ENCODE peak calls at places on chromosomes 11 and 22, in four cellular contexts. L is K562, U is HepG2, F is A549. Y is an unnamed sample.

GRCh38 chr11:104573431-104573830 is 324.8 kb downstream of the CASP12 start:
- DNase-seq in L (no peak), U (no peak), F (no peak), Y (no peak)

GRCh38 chr11:114179234-114179941 is 116.8 kb upstream of the NNMT start:
- DNase-seq in L (peak; percentile 34), U (no peak), F (no peak), Y (no peak)

GRCh38 chr11:128279861-128280260 is 307.5 kb downstream of the ETS1 start:
- DNase-seq in L (no peak), U (no peak), F (no peak), Y (no peak)

GRCh38 chr11:95671768-95672167 is 117.8 kb downstream of the FAM76B start:
- DNase-seq in L (no peak), U (no peak), F (no peak), Y (no peak)

GRCh38 chr11:80632156-80632555 is 1191.3 kb upstream of the TENM4 start:
- DNase-seq in L (no peak), U (no peak), F (no peak), Y (no peak)

GRCh38 chr11:124115782-124116616 is 749 bp downstream of the VWA5A start:
- DNase-seq in L (no peak), U (no peak), F (no peak), Y (peak; percentile 39)

GRCh38 chr11:105960252-105961245 is 61.5 kb downstream of the MSANTD4 start:
- DNase-seq in L (peak; percentile 51), U (peak; percentile 2), F (no peak), Y (peak; percentile 86)

GRCh38 chr11:28757725-28758515 is 649.7 kb downstream of the METTL15 start:
- DNase-seq in L (no peak), U (no peak), F (peak; percentile 36), Y (no peak)

GRCh38 chr11:74948546-74948897 is 369 bp downstream of the XRRA1 start:
- DNase-seq in L (no peak), U (peak; percentile 22), F (no peak), Y (no peak)

GRCh38 chr11:28729339-28729738 is 621.2 kb downstream of the METTL15 start:
- DNase-seq in L (no peak), U (no peak), F (no peak), Y (no peak)

GRCh38 chr22:19998232-19998951 is 18.2 kb downstream of the ARVCF start:
- DNase-seq in L (no peak), U (no peak), F (no peak), Y (no peak)

GRCh38 chr11:29129850-29130249 is 887.0 kb downstream of the KCNA4 start:
- DNase-seq in L (no peak), U (no peak), F (no peak), Y (no peak)

GRCh38 chr11:62953811-62954210 is 31.0 kb downstream of the SLC22A6 start:
- DNase-seq in L (no peak), U (no peak), F (no peak), Y (no peak)

GRCh38 chr11:13168281-13168680 is 109.3 kb upstream of the BMAL1 start:
- DNase-seq in L (no peak), U (no peak), F (no peak), Y (no peak)

GRCh38 chr22:42879371-42880021 is 22.4 kb upstream of the ARFGAP3 start:
- DNase-seq in L (no peak), U (no peak), F (no peak), Y (no peak)

GRCh38 chr22:42877597-42878340 is 20.7 kb upstream of the ARFGAP3 start:
- DNase-seq in L (no peak), U (no peak), F (no peak), Y (no peak)

GRCh38 chr22:42878561-42879305 is 21.7 kb upstream of the ARFGAP3 start:
- DNase-seq in L (no peak), U (no peak), F (no peak), Y (no peak)

GRCh38 chr22:42876041-42876440 is 19.0 kb upstream of the ARFGAP3 start:
- DNase-seq in L (no peak), U (no peak), F (no peak), Y (no peak)

GRCh38 chr22:42877158-42877557 is 20.1 kb upstream of the ARFGAP3 start:
- DNase-seq in L (no peak), U (no peak), F (no peak), Y (no peak)
- TF ChIP-seq ESRRA in L (no peak), U (no peak), F (no peak), Y (no peak)

GRCh38 chr11:24064309-24064903 is 432.4 kb upstream of the LUZP2 start:
- DNase-seq in L (no peak), U (no peak), F (no peak), Y (no peak)

DNA sequence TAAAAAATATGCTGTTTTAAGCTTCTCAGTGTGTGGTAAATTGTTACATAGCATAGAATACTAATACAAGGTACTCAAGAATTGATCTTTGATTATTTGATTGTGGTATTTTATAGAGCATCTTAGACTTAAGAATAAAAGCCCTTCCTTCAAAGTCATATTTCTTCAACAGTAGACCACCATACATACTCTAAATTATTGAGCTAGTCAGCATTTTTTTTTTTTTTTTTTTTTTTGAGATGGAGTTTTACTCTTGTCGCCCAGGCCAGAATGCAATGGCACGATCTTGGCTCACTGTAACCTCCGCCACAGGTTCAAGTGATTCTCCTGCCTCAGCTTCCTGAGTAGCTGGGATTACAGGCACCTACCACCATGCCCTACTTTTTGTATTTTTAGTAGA is 436.7 kb upstream of the LUZP2 start:
- DNase-seq in L (no peak), U (no peak), F (no peak), Y (no peak)
- TF ChIP-seq HMGXB4 in L (no peak), U (no peak), F (no peak), Y (no peak)

DNA sequence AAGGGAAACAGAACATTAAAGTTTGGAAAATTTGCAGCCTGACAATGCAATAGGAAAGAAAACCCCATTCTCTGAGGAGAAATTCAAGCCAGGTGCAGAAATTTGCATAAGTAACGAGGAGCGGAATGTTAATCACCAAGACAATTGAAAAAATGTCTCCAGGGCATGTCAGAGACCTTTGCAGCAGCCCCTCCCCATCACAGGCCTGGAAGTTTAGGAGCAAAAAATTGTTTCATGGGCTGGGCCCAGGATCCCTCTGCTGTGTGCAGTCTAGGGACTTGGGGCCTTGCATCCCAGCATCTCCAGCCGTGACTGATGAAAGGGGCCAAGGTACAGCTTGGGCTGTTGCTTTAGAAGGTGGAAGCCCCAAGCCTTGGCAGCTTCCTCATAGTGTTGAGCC is 780.2 kb downstream of the LRRC4C start:
- DNase-seq in L (no peak), U (no peak), F (no peak), Y (peak; percentile 35)
- TF ChIP-seq ESRRA in L (no peak), U (no peak), F (no peak), Y (no peak)

DNA sequence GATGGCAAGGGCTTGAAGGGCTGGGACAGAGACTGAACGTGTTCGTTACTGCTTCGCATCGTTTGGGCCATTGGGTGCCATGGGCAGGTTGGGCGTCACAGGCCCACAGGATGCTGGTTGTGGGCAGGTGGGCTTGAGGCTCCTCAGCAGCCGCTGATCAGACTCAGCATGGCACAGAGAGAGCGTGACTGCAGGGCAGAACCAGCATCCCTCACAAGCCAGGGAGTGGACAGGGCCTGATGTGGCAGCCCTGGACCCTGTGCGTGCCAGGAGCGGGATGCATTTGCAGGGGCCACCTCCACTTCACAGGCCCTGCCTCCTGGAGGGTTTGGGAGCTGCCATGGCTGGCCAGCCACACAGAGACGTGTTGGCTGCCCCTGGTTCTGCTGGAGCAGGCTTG is 1228.3 kb downstream of the BRD1 start:
- DNase-seq in L (no peak), U (no peak), F (no peak), Y (no peak)
- TF ChIP-seq HMGXB4 in L (no peak), U (no peak), F (no peak), Y (no peak)

DNA sequence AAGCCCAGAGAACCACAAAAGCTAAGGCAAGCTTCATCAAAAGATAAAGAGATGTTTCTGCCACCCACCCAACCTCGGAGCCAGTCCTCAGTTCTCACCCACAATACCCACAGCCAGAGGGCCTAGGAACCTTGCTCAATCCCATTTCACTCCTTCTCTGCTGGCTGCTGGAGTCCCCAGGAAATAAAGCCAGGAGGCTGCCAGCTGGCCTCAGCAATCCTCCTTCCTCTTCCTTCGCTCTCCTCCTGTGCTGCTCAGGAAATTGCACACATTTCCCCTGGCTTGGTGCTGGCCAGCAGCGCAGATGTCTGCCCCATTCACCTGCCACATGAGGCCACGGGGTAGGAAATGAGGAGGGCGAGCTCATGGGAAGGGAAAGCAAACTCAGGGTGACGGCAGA is 91.8 kb upstream of the LDLRAD3 start:
- DNase-seq in L (no peak), U (no peak), F (no peak), Y (no peak)
- TF ChIP-seq ESRRA in L (no peak), U (no peak), F (no peak), Y (no peak)

GRCh38 chr11:43756575-43756974 is 76.0 kb downstream of the HSD17B12 start:
- DNase-seq in L (no peak), U (no peak), F (no peak), Y (no peak)

GRCh38 chr11:43760902-43761301 is 80.4 kb downstream of the HSD17B12 start:
- DNase-seq in L (no peak), U (no peak), F (no peak), Y (no peak)

DNA sequence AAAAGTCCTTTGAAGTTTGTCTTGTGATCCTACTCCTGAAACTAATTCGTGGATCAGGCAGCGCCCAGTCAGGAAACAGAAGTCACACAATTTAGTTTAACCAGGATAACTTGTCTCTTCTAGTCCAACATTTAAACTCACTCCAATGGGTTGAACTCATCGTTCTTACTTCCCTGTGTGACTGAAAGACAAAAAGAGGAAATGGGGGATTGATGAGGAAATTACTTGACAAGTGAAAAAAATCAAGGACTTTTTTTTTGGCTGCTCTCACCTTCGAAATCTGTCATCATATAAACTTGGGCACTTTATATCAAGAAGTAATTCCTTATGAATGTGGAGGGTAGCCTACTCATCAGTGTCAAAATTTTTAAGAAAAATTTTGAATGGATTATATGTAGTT is 78.4 kb downstream of the HSD17B12 start:
- DNase-seq in L (no peak), U (no peak), F (no peak), Y (no peak)
- TF ChIP-seq HMGXB4 in L (no peak), U (no peak), F (no peak), Y (no peak)

GRCh38 chr11:83033972-83034672 is 37.6 kb downstream of the RAB30 start:
- DNase-seq in L (peak; percentile 47), U (no peak), F (no peak), Y (no peak)
- TF ChIP-seq ESRRA in L (no peak), U (no peak), F (no peak), Y (no peak)

DNA sequence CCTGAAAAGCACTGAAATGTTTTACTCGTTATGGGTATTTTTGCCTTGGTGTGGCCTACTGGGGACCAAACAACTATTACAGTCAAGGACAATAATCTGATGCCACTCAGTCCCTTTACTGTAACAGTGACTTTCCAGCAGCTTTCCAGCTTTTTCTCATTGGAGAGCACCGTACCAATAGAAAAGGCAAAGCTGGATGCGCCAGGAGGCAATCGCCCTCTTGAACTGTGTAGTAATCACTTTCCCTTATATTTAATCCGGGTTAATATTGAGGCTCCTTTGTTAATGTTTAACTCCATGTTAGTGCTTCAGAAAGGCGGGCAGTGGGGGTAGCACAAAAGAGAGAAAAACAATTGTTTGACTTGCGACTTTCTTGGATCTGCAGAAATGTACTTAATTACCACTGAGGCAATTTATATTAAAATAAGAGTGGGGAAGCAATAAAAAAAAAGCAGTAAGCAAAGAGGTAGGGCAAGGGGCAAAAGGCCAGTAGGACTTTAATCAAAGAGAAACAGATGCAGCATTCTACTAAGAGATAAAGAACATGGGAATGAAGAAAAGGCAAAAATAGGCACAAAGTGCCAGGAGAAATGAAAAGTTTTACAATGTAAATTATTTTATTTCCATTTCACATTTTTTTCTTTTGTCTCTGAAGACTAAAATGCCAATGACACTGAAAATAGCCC is 81.6 kb downstream of the LRRC4C start:
- DNase-seq in L (no peak), U (no peak), F (no peak), Y (no peak)
- TF ChIP-seq HMGXB4 in L (no peak), U (no peak), F (no peak), Y (no peak)